ENCODE peak calls at places on chromosomes 11 and 22, in ten cellular contexts. E is A673, K is ovary, A is mucosa of descending colon, C is left ventricle myocardium inferior, Y is fibroblast of the aortic adventitia, D is fibroblast of lung, R is brain microvascular endothelial cell, W is choroid plexus epithelial cell, Q is esophagus muscularis mucosa. U is an unnamed sample.

GRCh38 chr11:7514099-7514725 is 413 bp downstream of the PPFIBP2 start:
- DNase-seq in R (no peak), E (no peak), D (no peak), Y (no peak), W (no peak), K (no peak), A (peak; percentile 69), Q (no peak), C (peak; percentile 27), U (no peak)

GRCh38 chr11:96173424-96173823 is 169.6 kb downstream of the MAML2 start:
- DNase-seq in D (no peak), R (no peak), K (no peak), A (no peak), E (no peak), C (no peak), W (no peak), Y (no peak), Q (no peak), U (no peak)

GRCh38 chr11:77191823-77192495 is 63.9 kb downstream of the MYO7A start:
- DNase-seq in W (peak; percentile 21), E (peak; percentile 84), K (peak; percentile 79), Y (peak; percentile 9), C (no peak), Q (no peak), R (peak; percentile 23), D (peak; percentile 26), A (peak; percentile 83), U (peak; percentile 25)

GRCh38 chr11:126499124-126499752 is 143.8 kb downstream of the ST3GAL4 start:
- DNase-seq in W (no peak), E (no peak), Y (no peak), K (peak; percentile 11), R (no peak), Q (no peak), A (no peak), D (no peak), C (no peak), U (no peak)

GRCh38 chr22:49996532-49997220 is 15.9 kb downstream of the IL17REL start:
- DNase-seq in C (no peak), K (no peak), Y (no peak), D (no peak), Q (no peak), W (no peak), A (peak; percentile 59), E (no peak), R (no peak), U (no peak)

GRCh38 chr11:36391062-36391461 is 95.0 kb downstream of the PRR5L start:
- DNase-seq in Y (no peak), K (no peak), W (no peak), A (no peak), C (no peak), D (no peak), E (no peak), R (no peak), Q (no peak), U (no peak)

GRCh38 chr11:692824-693414 is 2.1 kb downstream of the DEAF1 start:
- DNase-seq in R (no peak), E (no peak), W (no peak), Q (no peak), Y (peak; percentile 20), D (peak; percentile 12), C (no peak), K (no peak), A (peak; percentile 64), U (no peak)

GRCh38 chr11:47886096-47886495 is 37.9 kb upstream of the NUP160 start:
- DNase-seq in E (no peak), D (peak; percentile 63), K (no peak), W (peak; percentile 87), Y (peak; percentile 90), A (no peak), C (no peak), Q (no peak), R (peak; percentile 67), U (peak; percentile 71)

GRCh38 chr22:50548046-50548912 is 2.6 kb downstream of the KLHDC7B start:
- DNase-seq in Q (no peak), Y (no peak), E (no peak), A (peak; percentile 74), K (no peak), W (no peak), D (no peak), R (no peak), C (no peak), U (no peak)

GRCh38 chr11:65410936-65411680 is 11.5 kb upstream of the NEAT1 start:
- DNase-seq in D (no peak), K (peak; percentile 35), E (no peak), Q (no peak), W (no peak), C (peak; percentile 12), R (no peak), Y (no peak), A (peak; percentile 47), U (no peak)

GRCh38 chr11:61697093-61697492 is 16.9 kb downstream of the DAGLA start:
- DNase-seq in C (no peak), Q (no peak), W (no peak), K (no peak), E (no peak), D (no peak), A (peak; percentile 40), Y (no peak), R (no peak), U (no peak)

GRCh38 chr22:24159650-24160049 is 21.6 kb upstream of the SUSD2 start:
- DNase-seq in D (no peak), R (no peak), Q (no peak), A (no peak), K (no peak), Y (no peak), W (no peak), C (no peak), E (peak; percentile 35), U (no peak)

GRCh38 chr11:122817121-122817520 is 21.2 kb upstream of the CRTAM start:
- DNase-seq in Y (peak; percentile 34), R (no peak), E (no peak), A (no peak), K (no peak), Q (no peak), D (peak; percentile 38), W (no peak), C (no peak), U (no peak)

GRCh38 chr11:108616549-108616948 is 23.0 kb upstream of the EXPH5 start:
- DNase-seq in D (peak; percentile 7), C (no peak), E (no peak), Y (peak; percentile 87), K (no peak), W (peak; percentile 69), Q (no peak), R (peak; percentile 90), A (no peak), U (peak; percentile 87)

GRCh38 chr11:111045408-111045806 is 200.1 kb upstream of the POU2AF2 start:
- DNase-seq in Y (peak; percentile 58), W (no peak), D (no peak), Q (no peak), R (no peak), C (no peak), E (no peak), A (no peak), K (no peak), U (no peak)

GRCh38 chr11:94629741-94630140 is 62.6 kb downstream of the PIWIL4 start:
- DNase-seq in K (no peak), A (no peak), Q (no peak), E (no peak), Y (no peak), R (no peak), C (no peak), D (peak; percentile 14), W (no peak), U (no peak)

GRCh38 chr11:88051386-88051785 is 123.9 kb downstream of the RAB38 start:
- DNase-seq in Q (no peak), K (no peak), E (no peak), R (no peak), Y (peak; percentile 22), C (no peak), A (no peak), W (peak; percentile 40), D (peak; percentile 48), U (peak; percentile 9)

DNA sequence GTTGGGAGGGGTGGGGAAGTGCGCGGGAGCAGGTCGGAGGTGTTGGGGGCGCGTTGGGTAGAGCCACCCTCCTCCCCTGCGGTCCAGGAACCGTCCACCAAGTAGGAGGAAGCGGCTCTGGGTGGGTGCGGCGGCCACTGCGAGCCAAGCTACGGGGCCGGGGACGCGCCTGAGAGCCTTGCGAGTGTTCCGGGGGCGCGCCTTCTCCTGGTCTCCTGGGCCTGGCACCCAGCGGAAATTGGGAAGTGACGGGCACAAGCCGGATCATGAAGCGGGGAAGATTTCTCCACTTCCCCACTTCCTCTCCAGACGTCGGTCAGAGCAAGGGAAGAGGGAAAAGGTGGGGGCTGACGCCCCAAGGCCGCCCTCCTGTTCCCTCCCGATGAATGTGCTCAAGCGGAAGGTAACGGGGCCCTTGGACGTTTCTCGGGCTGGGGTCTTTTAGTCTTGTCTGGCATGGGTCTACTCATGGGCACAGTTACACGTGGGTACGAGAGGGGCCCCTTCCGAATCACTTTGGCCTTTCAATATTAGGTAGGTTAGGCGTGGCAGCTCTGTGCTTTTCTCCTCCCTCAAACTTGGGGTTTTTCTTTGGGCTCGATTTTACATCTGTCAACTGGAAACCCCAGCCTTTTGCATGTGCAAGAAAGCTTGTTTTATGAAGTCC is 851 bp downstream of the RBM14 start:
- DNase-seq in Y (no peak), W (no peak), Q (peak; percentile 95), E (no peak), R (peak; percentile 40), C (peak; percentile 80), K (no peak), D (no peak), A (no peak), U (no peak)
- TF ChIP-seq CTCF in Y (no peak), W (no peak), Q (no peak), E (no peak), R (no peak), C (no peak), K (no peak), D (no peak), A (no peak), U (no peak)

DNA sequence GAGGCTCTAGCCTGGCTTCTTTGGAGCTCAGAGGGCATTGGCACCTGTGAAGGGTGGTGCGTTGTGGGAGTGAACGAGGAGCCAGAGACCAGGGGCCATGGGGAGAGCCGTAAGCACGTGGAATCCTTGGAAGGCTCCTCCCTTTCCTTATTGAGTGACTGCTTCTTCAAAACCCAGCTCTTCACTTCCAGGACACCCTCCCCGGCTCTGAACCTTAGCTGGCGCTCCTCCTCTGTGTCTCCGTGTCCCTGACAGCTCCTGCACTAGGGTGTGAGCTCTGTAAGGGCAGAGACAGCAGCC is 26.3 kb downstream of the POLR3H start:
- DNase-seq in K (no peak), E (no peak), A (no peak), C (no peak), Q (no peak), D (no peak), Y (no peak), R (no peak), W (no peak), U (no peak)
- TF ChIP-seq CTCF in K (no peak), E (peak; percentile 6), A (no peak), C (no peak), Q (no peak), D (no peak), Y (no peak), R (no peak), W (no peak), U (no peak)

GRCh38 chr11:22828373-22828772 is 1.2 kb downstream of the SVIP start:
- DNase-seq in R (no peak), Y (no peak), E (no peak), C (no peak), W (no peak), Q (no peak), A (no peak), D (no peak), K (no peak), U (no peak)
- TF ChIP-seq CTCF in R (no peak), Y (no peak), E (no peak), C (no peak), W (no peak), Q (no peak), A (no peak), D (no peak), K (no peak), U (no peak)

GRCh38 chr11:46471943-46472661 is 80.5 kb upstream of the CHRM4 start:
- DNase-seq in K (no peak), W (peak; percentile 16), A (no peak), D (no peak), E (no peak), R (no peak), Y (no peak), Q (no peak), C (no peak), U (no peak)
- TF ChIP-seq CTCF in K (no peak), W (no peak), A (no peak), D (no peak), E (no peak), R (no peak), Y (no peak), Q (no peak), C (no peak), U (no peak)

U was measured in astrocyte of the spinal cord.